ENCODE peak calls at places on chromosomes 4 and X, in five cellular contexts. I, V, P, C and U are unnamed samples.

GRCh38 chr4:26261400-26261799 is 59.4 kb upstream of the RBPJ start:
- DNase-seq in I (no peak), V (no peak), P (no peak), C (no peak), U (no peak)

GRCh38 chr4:8156617-8157016 is 2.0 kb downstream of the ABLIM2 start:
- DNase-seq in I (no peak), V (no peak), P (no peak), C (no peak), U (no peak)

GRCh38 chrX:48540015-48540350 is 469 bp downstream of the TBC1D25 start:
- DNase-seq in I (peak), V (no peak), P (peak), C (no peak), U (no peak)

GRCh38 chr4:48262484-48262883 is 7.2 kb downstream of the TEC start:
- DNase-seq in I (no peak), V (no peak), P (no peak), C (no peak), U (no peak)

GRCh38 chrX:153765138-153766079 is 1.4 kb downstream of the PLXNB3 start:
- DNase-seq in I (no peak), V (peak), P (no peak), C (peak), U (peak)

GRCh38 chr4:109998867-109999303 is 86.2 kb downstream of the EGF start:
- DNase-seq in I (peak), V (no peak), P (no peak), C (no peak), U (peak)

GRCh38 chr4:100525689-100526088 is 7.9 kb upstream of the EMCN start:
- DNase-seq in I (no peak), V (no peak), P (no peak), C (no peak), U (no peak)

GRCh38 chr4:121195649-121196048 is 31.5 kb upstream of the TNIP3 start:
- DNase-seq in I (no peak), V (no peak), P (no peak), C (no peak), U (no peak)

GRCh38 chr4:140037353-140038030 is 116.5 kb downstream of the MAML3 start:
- DNase-seq in I (peak), V (no peak), P (no peak), C (no peak), U (no peak)